ENCODE peak calls at places on chromosomes 3 and 15, in five cellular contexts. F is tibial artery; C is activated CD4-positive, CD25-positive, alpha-beta regulatory T cell; V is AG08395; Q is AG09319. M is an unnamed sample.
A peak's percentile ranks its signal among the peaks of the same experiment; 100 is the strongest.

GRCh38 chr15:70195808-70196304 is 98.1 kb upstream of the TLE3 start:
- DNase-seq in F (peak; percentile 95), C (no peak), V (peak; percentile 96), Q (peak; percentile 44), M (no peak)

GRCh38 chr3:1870738-1871137 is 227.9 kb upstream of the CNTN4 start:
- DNase-seq in F (no peak), C (no peak), V (no peak), Q (no peak), M (no peak)

GRCh38 chr3:17639257-17639656 is 103.2 kb downstream of the TBC1D5 start:
- DNase-seq in F (no peak), C (no peak), V (peak; percentile 11), Q (no peak), M (no peak)

GRCh38 chr3:15331072-15331605 is 1.2 kb downstream of the SH3BP5 start:
- DNase-seq in F (no peak), C (no peak), V (no peak), Q (no peak), M (no peak)

GRCh38 chr3:109254760-109255159 is 61.6 kb downstream of the DPPA2 start:
- DNase-seq in F (no peak), C (no peak), V (no peak), Q (no peak), M (no peak)

GRCh38 chr3:187717572-187717971 is 15.2 kb upstream of the RTP2 start:
- DNase-seq in F (no peak), C (no peak), V (peak; percentile 63), Q (no peak), M (no peak)

GRCh38 chr15:84898761-84899160 is 14.3 kb downstream of the SLC28A1 start:
- DNase-seq in F (no peak), C (no peak), V (no peak), Q (no peak), M (no peak)

GRCh38 chr3:178517665-178518366 is 18.4 kb upstream of the KCNMB2 start:
- DNase-seq in F (no peak), C (no peak), V (no peak), Q (no peak), M (no peak)

GRCh38 chr15:66670698-66671580 is 31.1 kb upstream of the SMAD6 start:
- DNase-seq in F (no peak), C (no peak), V (no peak), Q (no peak), M (no peak)

GRCh38 chr3:5212625-5213573 is 25.4 kb downstream of the EDEM1 start:
- DNase-seq in F (no peak), C (no peak), V (no peak), Q (no peak), M (no peak)

GRCh38 chr3:76941376-76941775 is 98.5 kb upstream of the ROBO2 start:
- DNase-seq in F (no peak), C (no peak), V (no peak), Q (no peak), M (no peak)